ENCODE peak calls at places on chromosomes 3 and 15, in six cellular contexts. M is stomach, H is lower leg skin, V is spleen, N is Peyer's patch, Y is Caco-2. A is an unnamed sample.

GRCh38 chr15:85688703-85689102 is 106.0 kb downstream of the KLHL25 start:
- DNase-seq in M (no peak), H (no peak), V (no peak), N (no peak), Y (no peak), A (no peak)

GRCh38 chr3:191774485-191774884 is 313.5 kb downstream of the PYDC2 start:
- DNase-seq in M (no peak), H (no peak), V (no peak), N (no peak), Y (no peak), A (no peak)

GRCh38 chr15:31484986-31485385 is 158.4 kb downstream of the KLF13 start:
- DNase-seq in M (peak), H (peak), V (no peak), N (no peak), Y (no peak), A (no peak)

GRCh38 chr3:152267831-152268500 is 763 bp upstream of the MBNL1 start:
- DNase-seq in M (no peak), H (no peak), V (no peak), N (no peak), Y (no peak), A (no peak)

GRCh38 chr15:91271565-91272153 is 171.6 kb downstream of the SV2B start:
- DNase-seq in M (peak), H (no peak), V (no peak), N (no peak), Y (no peak), A (no peak)

GRCh38 chr3:66095295-66096001 is 56.7 kb upstream of the MAGI1 start:
- DNase-seq in M (no peak), H (no peak), V (no peak), N (no peak), Y (no peak), A (no peak)

GRCh38 chr15:27248251-27248650 is 277.3 kb downstream of the GABRG3 start:
- DNase-seq in M (no peak), H (no peak), V (no peak), N (no peak), Y (no peak), A (no peak)

GRCh38 chr3:72690646-72691045 is 157.6 kb downstream of the SHQ1 start:
- DNase-seq in M (no peak), H (peak), V (no peak), N (no peak), Y (no peak), A (no peak)

GRCh38 chr3:169497567-169498257 is 165.8 kb downstream of the MECOM start:
- DNase-seq in M (no peak), H (no peak), V (no peak), N (no peak), Y (no peak), A (no peak)

GRCh38 chr3:182810574-182811268 is 17.4 kb downstream of the ATP11B start:
- DNase-seq in M (no peak), H (no peak), V (no peak), N (no peak), Y (no peak), A (no peak)

GRCh38 chr15:76196949-76197315 is 114.3 kb downstream of the ETFA start:
- DNase-seq in M (no peak), H (peak), V (peak), N (no peak), Y (no peak), A (no peak)

GRCh38 chr3:70261283-70261682 is 51.2 kb downstream of the MDFIC2 start:
- DNase-seq in M (no peak), H (no peak), V (no peak), N (no peak), Y (no peak), A (no peak)

GRCh38 chr3:78867409-78868372 is 900.1 kb downstream of the ROBO1 start:
- DNase-seq in M (no peak), H (no peak), V (no peak), N (no peak), Y (no peak), A (no peak)

GRCh38 chr15:62928996-62929350 is 113.6 kb upstream of the TPM1 start:
- DNase-seq in M (no peak), H (no peak), V (no peak), N (no peak), Y (no peak), A (no peak)

GRCh38 chr3:69085543-69086132 is 901 bp downstream of the ARL6IP5 start:
- DNase-seq in M (peak), H (no peak), V (peak), N (peak), Y (no peak), A (no peak)

GRCh38 chr3:50167069-50167781 is 12.1 kb downstream of the SEMA3F start:
- DNase-seq in M (peak), H (no peak), V (no peak), N (peak), Y (no peak), A (no peak)

GRCh38 chr3:184796551-184796950 is 15.4 kb upstream of the VPS8 start:
- DNase-seq in M (no peak), H (no peak), V (no peak), N (no peak), Y (no peak), A (no peak)

GRCh38 chr3:139629033-139629432 is 48.7 kb downstream of the NMNAT3 start:
- DNase-seq in M (no peak), H (no peak), V (no peak), N (no peak), Y (peak), A (no peak)
- TF ChIP-seq CTCF in M (no peak), H (no peak), V (no peak), N (no peak), Y (peak), A (no peak)

DNA sequence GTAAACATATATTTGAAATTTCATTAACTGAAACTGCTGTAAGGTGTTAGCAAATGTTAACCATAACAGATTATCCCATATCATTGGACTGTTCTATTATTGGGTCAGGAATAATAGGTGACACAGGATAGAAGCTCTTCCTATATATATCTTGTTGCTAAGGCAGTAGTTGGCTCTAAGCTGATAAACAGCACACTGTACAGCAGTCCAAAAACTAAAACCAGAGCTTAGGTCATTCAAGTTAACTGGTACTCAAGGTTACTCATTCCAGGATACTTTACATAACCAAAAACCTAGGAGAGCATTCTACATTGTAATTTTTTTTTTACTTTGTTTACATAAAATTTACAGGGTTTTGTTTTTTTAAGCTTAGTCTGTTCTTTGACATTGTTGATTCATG is 8.9 kb downstream of the DNAJC19 start:
- DNase-seq in M (no peak), H (no peak), V (no peak), N (no peak), Y (no peak), A (no peak)
- H3K4me3 ChIP-seq in M (no peak), H (no peak), V (no peak), N (no peak), Y (no peak), A (no peak)

DNA sequence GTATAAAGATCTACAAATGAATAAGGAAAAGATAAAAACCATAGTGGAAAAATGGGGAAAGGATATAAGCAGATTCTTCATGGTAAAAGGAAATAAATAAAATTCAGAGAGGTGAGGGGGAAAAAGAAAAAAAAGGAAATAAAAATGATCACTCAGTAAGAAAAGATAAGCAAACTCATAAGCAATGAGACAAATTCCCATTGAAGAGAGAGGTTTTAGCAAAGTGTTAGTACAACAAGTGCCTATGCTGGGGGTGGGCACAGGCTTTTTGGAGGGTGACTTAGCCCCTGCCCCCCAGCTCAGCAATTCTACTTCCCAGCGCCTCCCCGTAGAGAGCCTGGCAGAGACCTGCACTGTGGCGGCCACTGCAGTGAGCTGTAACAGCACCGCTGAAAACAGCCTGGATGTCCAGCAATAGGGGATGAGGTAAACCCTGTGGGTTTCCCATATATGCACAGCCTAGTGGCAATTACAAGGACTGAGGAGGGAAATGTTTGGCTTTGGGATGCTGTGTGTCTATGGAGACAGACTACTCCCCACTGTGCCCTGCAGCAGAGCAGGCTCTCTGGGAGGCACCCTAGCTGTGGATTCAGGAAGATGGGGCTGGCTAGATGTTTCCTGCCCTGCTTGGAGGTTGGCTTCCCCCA is 23.7 kb upstream of the SFMBT1 start:
- DNase-seq in M (no peak), H (peak), V (peak), N (no peak), Y (no peak), A (no peak)
- TF ChIP-seq CTCF in M (no peak), H (no peak), V (no peak), N (no peak), Y (no peak), A (no peak)

GRCh38 chr3:150603888-150604319 is 783 bp downstream of the SELENOT start:
- DNase-seq in M (no peak), H (no peak), V (no peak), N (no peak), Y (no peak), A (no peak)

GRCh38 chr3:150607267-150608065 is 4.3 kb downstream of the SELENOT start:
- DNase-seq in M (no peak), H (no peak), V (no peak), N (no peak), Y (no peak), A (no peak)

GRCh38 chr3:150603090-150603887 is at the start of gene SELENOT:
- DNase-seq in M (peak), H (peak), V (peak), N (peak), Y (peak), A (peak)

GRCh38 chr3:150602426-150603089 is 563 bp upstream of the SELENOT start:
- DNase-seq in M (no peak), H (no peak), V (no peak), N (no peak), Y (no peak), A (no peak)

GRCh38 chr3:150605998-150606641 is 3.0 kb downstream of the SELENOT start:
- DNase-seq in M (no peak), H (no peak), V (peak), N (no peak), Y (no peak), A (no peak)
- H3K4me3 ChIP-seq in M (no peak), H (no peak), V (peak), N (no peak), Y (no peak), A (no peak)

GRCh38 chr3:138939563-138940241 is 7.2 kb downstream of the FOXL2 start:
- DNase-seq in M (no peak), H (no peak), V (no peak), N (no peak), Y (no peak), A (no peak)
- TF ChIP-seq CTCF in M (no peak), H (no peak), V (no peak), N (no peak), Y (no peak), A (no peak)

A was measured in vagina.